ENCODE peak calls at places on chromosomes 2 and 18, in four cellular contexts. S is right cardiac atrium, J is cardiac muscle cell, A is heart right ventricle. V is an unnamed sample.

GRCh38 chr2:217740796-217741195 is 262.0 kb downstream of the TNS1 start:
- DNase-seq in S (no peak), J (no peak), A (no peak), V (no peak)

GRCh38 chr2:235605306-235605998 is 111.6 kb downstream of the AGAP1 start:
- DNase-seq in J (peak; percentile 98), A (peak; percentile 59), S (peak; percentile 90), V (peak; percentile 80)

GRCh38 chr2:210617732-210618330 is 61.4 kb downstream of the CPS1 start:
- DNase-seq in A (peak; percentile 6), J (peak; percentile 57), S (no peak), V (no peak)

GRCh38 chr2:180322781-180323180 is 315.7 kb upstream of the CWC22 start:
- DNase-seq in J (peak; percentile 27), S (no peak), A (no peak), V (no peak)

GRCh38 chr18:42745171-42745570 is 370.3 kb downstream of the RIT2 start:
- DNase-seq in A (no peak), J (no peak), S (no peak), V (no peak)

GRCh38 chr18:54254265-54254758 is 15.0 kb upstream of the POLI start:
- DNase-seq in J (peak; percentile 58), S (no peak), A (no peak), V (no peak)

GRCh38 chr18:40821596-40822243 is 1133.3 kb upstream of the PIK3C3 start:
- DNase-seq in J (no peak), S (no peak), A (no peak), V (no peak)

GRCh38 chr2:14982790-14983189 is 350.3 kb downstream of the LRATD1 start:
- DNase-seq in A (no peak), J (no peak), S (no peak), V (no peak)

GRCh38 chr2:210635257-210635656 is 78.9 kb downstream of the CPS1 start:
- DNase-seq in S (no peak), A (no peak), J (no peak), V (no peak)

GRCh38 chr2:110837421-110838409 is 105.3 kb downstream of the ACOXL start:
- DNase-seq in S (no peak), J (no peak), A (no peak), V (no peak)

GRCh38 chr2:172169611-172170010 is 66.9 kb upstream of the DLX2 start:
- DNase-seq in A (no peak), S (no peak), J (no peak), V (no peak)

GRCh38 chr2:217286833-217287232 is 427.0 kb upstream of the TNP1 start:
- DNase-seq in A (no peak), S (no peak), J (peak; percentile 54), V (no peak)

GRCh38 chr2:18483896-18484295 is 76.6 kb downstream of the RDH14 start:
- DNase-seq in J (no peak), A (no peak), S (no peak), V (no peak)

GRCh38 chr18:22347624-22348511 is 69.8 kb downstream of the CTAGE1 start:
- DNase-seq in J (peak; percentile 57), S (peak; percentile 72), A (no peak), V (peak; percentile 53)

GRCh38 chr18:48126240-48126639 is 195.8 kb upstream of the SMAD2 start:
- DNase-seq in A (no peak), S (no peak), J (no peak), V (no peak)

GRCh38 chr2:238928520-238929241 is 80.8 kb downstream of the TWIST2 start:
- DNase-seq in A (no peak), S (no peak), J (no peak), V (peak; percentile 22)

GRCh38 chr2:12507295-12507694 is 209.4 kb upstream of the TRIB2 start:
- DNase-seq in S (no peak), A (no peak), J (peak; percentile 51), V (peak; percentile 61)

GRCh38 chr18:35139517-35139916 is 98.3 kb downstream of the MAPRE2 start:
- DNase-seq in A (no peak), S (no peak), J (no peak), V (no peak)

GRCh38 chr18:8824846-8825245 is 119.5 kb downstream of the MTCL1 start:
- DNase-seq in J (no peak), S (no peak), A (no peak), V (no peak)

DNA sequence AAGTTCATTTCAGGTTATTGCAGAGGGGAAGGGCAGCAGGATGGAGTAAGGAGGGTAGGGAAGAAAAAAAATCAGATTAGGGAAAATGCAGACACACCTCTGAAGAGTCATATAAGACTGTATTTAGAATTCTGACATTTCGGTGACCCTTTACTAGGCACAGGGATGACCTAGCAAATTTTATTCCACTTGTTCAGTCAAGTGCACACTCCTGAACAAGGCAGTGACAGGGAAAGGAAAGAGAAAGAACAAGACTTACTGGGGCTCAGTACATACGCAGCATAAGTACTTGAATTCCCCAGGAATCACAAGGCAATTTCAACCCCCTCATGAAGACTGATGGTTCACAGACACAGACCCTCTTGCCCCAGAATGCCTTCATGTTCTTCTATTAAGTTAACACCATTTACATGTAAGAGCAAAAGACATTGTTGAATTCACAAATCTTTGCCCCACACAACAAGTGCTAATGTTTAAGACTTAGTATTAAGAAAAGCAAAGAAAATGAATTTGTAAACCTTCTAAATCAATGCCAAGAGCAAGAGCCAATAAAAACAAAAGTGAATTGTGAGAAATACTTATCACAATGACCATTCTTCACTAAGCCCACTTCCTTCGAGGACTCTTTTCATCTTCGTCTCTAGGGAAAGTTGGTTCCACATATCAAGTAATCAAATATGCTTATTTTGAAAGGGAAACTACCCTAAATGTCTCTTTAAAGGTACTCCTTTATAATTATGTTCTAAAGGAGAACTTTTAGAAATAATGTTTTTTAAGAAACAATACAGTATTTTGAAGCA is 47.0 kb downstream of the COBLL1 start:
- DNase-seq in A (no peak), J (no peak), S (no peak), V (no peak)
- H3K27ac ChIP-seq in A (peak overlapping the region; percentile 54), J (no peak overlapping the region), S (peak overlapping the region; percentile 68), V (no peak overlapping the region)

GRCh38 chr2:101781326-101781725 is 83.8 kb downstream of the MAP4K4 start:
- DNase-seq in S (no peak), J (no peak), A (no peak), V (no peak)
- H3K27ac ChIP-seq in S (no peak overlapping the region), J (no peak overlapping the region), A (no peak overlapping the region), V (no peak overlapping the region)

DNA sequence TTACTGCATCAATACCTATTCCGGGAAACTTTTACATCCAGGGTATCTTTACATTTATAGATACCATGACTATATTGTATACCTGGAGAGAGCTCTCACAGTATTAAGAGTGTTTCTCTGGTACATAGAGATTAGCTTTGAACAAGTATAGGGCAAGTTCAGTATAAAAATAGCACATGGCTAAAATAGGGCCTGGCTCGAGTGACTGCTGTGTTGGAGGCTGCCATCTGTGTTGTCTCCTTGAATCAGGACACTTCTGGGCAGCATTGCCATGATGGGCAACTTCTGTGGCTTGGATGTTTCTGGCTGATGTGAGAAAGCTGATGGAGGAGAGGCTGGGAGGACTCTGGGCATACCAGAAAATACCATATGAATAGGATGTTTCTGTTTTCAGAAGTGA is 18.7 kb downstream of the ARHGAP28 start:
- DNase-seq in J (no peak), A (peak; percentile 31), S (no peak), V (no peak)
- H3K27ac ChIP-seq in J (peak overlapping the region; percentile 90), A (no peak overlapping the region), S (no peak overlapping the region), V (no peak overlapping the region)

DNA sequence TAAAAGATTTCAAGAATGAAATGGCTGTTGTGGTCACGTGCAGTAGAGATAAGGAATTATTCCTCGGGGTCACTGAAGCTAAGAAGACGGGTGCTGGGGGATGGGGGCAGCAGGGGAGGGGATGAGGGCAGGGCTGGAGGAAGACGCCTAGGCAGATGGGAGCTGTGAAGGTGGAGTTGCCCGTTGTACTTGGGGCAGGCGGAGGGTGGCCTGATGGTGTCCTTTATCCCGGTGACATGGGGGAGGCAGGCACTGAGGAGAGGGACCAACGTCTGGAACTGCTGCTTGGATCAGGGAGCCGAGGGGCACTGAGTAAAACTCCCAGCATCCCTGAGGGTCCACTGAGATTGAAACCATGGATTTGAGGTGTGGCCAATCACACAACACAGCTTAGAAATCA is 64.9 kb downstream of the ZCCHC2 start:
- DNase-seq in J (no peak), A (no peak), S (no peak), V (no peak)
- H3K27ac ChIP-seq in J (no peak overlapping the region), A (no peak overlapping the region), S (no peak overlapping the region), V (no peak overlapping the region)

DNA sequence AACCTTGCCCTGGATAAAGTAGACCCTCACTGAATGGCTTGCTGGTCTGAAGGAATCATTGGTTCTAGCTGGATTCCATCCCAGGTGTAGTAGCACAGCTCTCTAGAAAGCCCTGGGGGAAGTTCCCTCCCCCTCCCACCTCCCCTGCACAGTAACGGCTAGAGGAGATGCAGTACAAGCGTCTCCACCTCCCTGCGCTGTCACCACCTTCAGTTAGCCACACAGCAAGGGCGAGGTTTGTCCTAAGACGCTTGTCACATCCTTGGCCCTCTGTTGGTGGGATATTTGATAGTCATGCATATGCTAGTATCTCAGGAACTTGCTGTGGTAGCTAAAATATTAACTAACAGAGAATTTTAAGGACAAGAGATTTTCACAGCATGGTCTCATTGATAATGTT is 19.3 kb downstream of the TRAPPC12 start:
- DNase-seq in S (no peak), A (no peak), J (no peak), V (no peak)
- H3K27ac ChIP-seq in S (no peak overlapping the region), A (no peak overlapping the region), J (no peak overlapping the region), V (no peak overlapping the region)

V was measured in ovary.